ENCODE peak calls at places on chromosomes 13 and 19, in four cellular contexts. One of them, this sample, is unnamed.

GRCh38 chr19:51681286-51681956 is 11.7 kb upstream of the SPACA6 start:
- DNase-seq in stomach: no peak
- DNase-seq in AG10803: no peak
- DNase-seq in thoracic aorta: no peak
- DNase-seq in this sample: no peak

GRCh38 chr13:89936256-89936655 is 1411.2 kb upstream of the MIR17HG start:
- DNase-seq in stomach: no peak
- DNase-seq in thoracic aorta: no peak
- DNase-seq in AG10803: no peak
- DNase-seq in this sample: no peak

GRCh38 chr19:4267901-4268815 is 10.9 kb upstream of the SHD start:
- DNase-seq in AG10803: no peak
- DNase-seq in stomach: peak
- DNase-seq in thoracic aorta: no peak
- DNase-seq in this sample: peak

GRCh38 chr19:9584073-9584833 is at the start of gene ZNF121:
- DNase-seq in thoracic aorta: peak
- DNase-seq in AG10803: peak
- DNase-seq in stomach: peak
- DNase-seq in this sample: peak

GRCh38 chr13:50915562-50915961 is 6.0 kb downstream of the RNASEH2B start:
- DNase-seq in stomach: no peak
- DNase-seq in AG10803: no peak
- DNase-seq in thoracic aorta: no peak
- DNase-seq in this sample: peak

GRCh38 chr19:16326401-16327130 is 1.9 kb downstream of the KLF2 start:
- DNase-seq in AG10803: peak
- DNase-seq in stomach: no peak
- DNase-seq in thoracic aorta: no peak
- DNase-seq in this sample: peak

GRCh38 chr19:17766543-17767131 is 15.4 kb downstream of the FCHO1 start:
- DNase-seq in AG10803: peak
- DNase-seq in thoracic aorta: no peak
- DNase-seq in stomach: peak
- DNase-seq in this sample: peak

GRCh38 chr19:3612901-3613741 is 6.4 kb upstream of the TBXA2R start:
- DNase-seq in stomach: no peak
- DNase-seq in thoracic aorta: no peak
- DNase-seq in AG10803: no peak
- DNase-seq in this sample: no peak

GRCh38 chr13:32731576-32731975 is 145.3 kb downstream of the PDS5B start:
- DNase-seq in stomach: no peak
- DNase-seq in AG10803: peak
- DNase-seq in thoracic aorta: no peak
- DNase-seq in this sample: no peak

GRCh38 chr19:41700381-41701195 is 7.8 kb upstream of the CEACAM5 start:
- DNase-seq in AG10803: no peak
- DNase-seq in thoracic aorta: no peak
- DNase-seq in stomach: peak
- DNase-seq in this sample: no peak

GRCh38 chr19:42693760-42694350 is 46.4 kb downstream of the PSG3 start:
- DNase-seq in thoracic aorta: no peak
- DNase-seq in AG10803: peak
- DNase-seq in stomach: no peak
- DNase-seq in this sample: no peak

GRCh38 chr13:50805805-50806204 is 37.7 kb downstream of the DLEU7 start:
- DNase-seq in thoracic aorta: no peak
- DNase-seq in stomach: no peak
- DNase-seq in AG10803: peak
- DNase-seq in this sample: no peak